ENCODE peak calls at places on chromosomes 16 and 17, in five cellular contexts. F is AG04450, C is left ventricle myocardium inferior, V is SK-N-SH, Z is neural crest cell. P is an unnamed sample.

GRCh38 chr17:29572691-29573557 is 4.4 kb downstream of the TP53I13 start:
- DNase-seq in F (no peak), C (peak; percentile 73), V (peak; percentile 89), Z (peak; percentile 78), P (peak; percentile 85)

GRCh38 chr17:6749519-6749918 is 6.3 kb upstream of the XAF1 start:
- DNase-seq in F (no peak), C (no peak), V (no peak), Z (no peak), P (no peak)

GRCh38 chr16:20175358-20175757 is 101.7 kb upstream of the GPR139 start:
- DNase-seq in F (no peak), C (no peak), V (no peak), Z (no peak), P (no peak)

GRCh38 chr17:21676281-21677111 is 15.8 kb upstream of the KCNJ18 start:
- DNase-seq in F (no peak), C (no peak), V (no peak), Z (no peak), P (no peak)

GRCh38 chr17:8125196-8125946 is 1.5 kb upstream of the HES7 start:
- DNase-seq in F (no peak), C (peak; percentile 74), V (peak; percentile 88), Z (peak; percentile 93), P (peak; percentile 92)

GRCh38 chr16:1046271-1046955 is 26.1 kb upstream of the SSTR5 start:
- DNase-seq in F (no peak), C (no peak), V (no peak), Z (no peak), P (no peak)

GRCh38 chr16:19432429-19432828 is 14.7 kb downstream of the TMC5 start:
- DNase-seq in F (no peak), C (no peak), V (no peak), Z (no peak), P (no peak)

GRCh38 chr16:86372193-86372592 is 138.1 kb upstream of the FOXF1 start:
- DNase-seq in F (no peak), C (no peak), V (no peak), Z (no peak), P (no peak)

GRCh38 chr16:71499775-71500364 is 10.7 kb upstream of the ZNF19 start:
- DNase-seq in F (peak; percentile 33), C (no peak), V (peak; percentile 66), Z (peak; percentile 50), P (peak; percentile 53)

GRCh38 chr17:80861892-80862291 is 129.7 kb upstream of the CHMP6 start:
- DNase-seq in F (no peak), C (no peak), V (peak; percentile 88), Z (peak; percentile 30), P (peak; percentile 36)

GRCh38 chr16:3158014-3158497 is 23.2 kb downstream of the ZNF213 start:
- DNase-seq in F (no peak), C (no peak), V (peak; percentile 73), Z (peak; percentile 32), P (no peak)

GRCh38 chr16:87384162-87384999 is 805 bp upstream of the FBXO31 start:
- DNase-seq in F (no peak), C (peak; percentile 68), V (peak; percentile 82), Z (no peak), P (peak; percentile 75)

GRCh38 chr17:28008526-28008925 is 34.0 kb upstream of the NLK start:
- DNase-seq in F (peak; percentile 24), C (peak; percentile 22), V (no peak), Z (peak; percentile 29), P (peak; percentile 83)

DNA sequence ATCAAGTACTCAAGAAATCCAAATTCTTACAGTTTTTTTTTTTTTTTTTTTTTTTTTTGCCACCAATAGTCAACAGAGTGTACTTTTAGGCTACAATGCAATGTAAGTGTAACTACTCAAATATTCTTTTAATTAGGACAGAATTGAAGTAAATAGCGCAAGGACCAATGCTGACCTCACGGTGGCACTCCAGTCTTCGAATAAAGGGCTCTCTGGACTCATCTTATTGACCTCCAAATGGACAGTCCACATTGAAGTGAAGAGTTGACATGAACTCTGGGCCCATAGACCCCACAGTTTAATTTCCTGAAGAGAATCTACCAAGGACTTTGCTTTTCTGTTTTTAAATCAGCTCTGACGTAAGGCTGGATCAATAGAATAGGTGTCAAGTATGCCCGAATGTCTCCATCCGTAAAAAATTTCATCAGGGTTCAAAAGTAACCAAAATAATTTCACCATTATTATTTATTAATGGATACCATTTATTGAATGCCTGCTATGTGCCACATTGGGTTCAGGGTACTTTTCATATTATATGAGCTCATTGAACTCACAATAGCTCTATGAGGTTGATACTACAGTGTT is 7.3 kb upstream of the DDX52 start:
- DNase-seq in F (no peak), C (no peak), V (peak; percentile 54), Z (peak; percentile 27), P (peak; percentile 43)
- TF ChIP-seq CTCF in F (peak; percentile 52), C (peak; percentile 53), V (peak; percentile 77), Z (peak; percentile 66), P (peak; percentile 61)

GRCh38 chr17:78347453-78347852 is 12.4 kb downstream of the SOCS3 start:
- DNase-seq in F (no peak), C (no peak), V (no peak), Z (no peak), P (no peak)

GRCh38 chr17:78348055-78348745 is 11.7 kb downstream of the SOCS3 start:
- DNase-seq in F (no peak), C (no peak), V (no peak), Z (no peak), P (no peak)

GRCh38 chr17:78349831-78350631 is 9.8 kb downstream of the SOCS3 start:
- DNase-seq in F (no peak), C (no peak), V (no peak), Z (no peak), P (no peak)

GRCh38 chr17:78355045-78355641 is 4.7 kb downstream of the SOCS3 start:
- DNase-seq in F (no peak), C (no peak), V (no peak), Z (no peak), P (no peak)

DNA sequence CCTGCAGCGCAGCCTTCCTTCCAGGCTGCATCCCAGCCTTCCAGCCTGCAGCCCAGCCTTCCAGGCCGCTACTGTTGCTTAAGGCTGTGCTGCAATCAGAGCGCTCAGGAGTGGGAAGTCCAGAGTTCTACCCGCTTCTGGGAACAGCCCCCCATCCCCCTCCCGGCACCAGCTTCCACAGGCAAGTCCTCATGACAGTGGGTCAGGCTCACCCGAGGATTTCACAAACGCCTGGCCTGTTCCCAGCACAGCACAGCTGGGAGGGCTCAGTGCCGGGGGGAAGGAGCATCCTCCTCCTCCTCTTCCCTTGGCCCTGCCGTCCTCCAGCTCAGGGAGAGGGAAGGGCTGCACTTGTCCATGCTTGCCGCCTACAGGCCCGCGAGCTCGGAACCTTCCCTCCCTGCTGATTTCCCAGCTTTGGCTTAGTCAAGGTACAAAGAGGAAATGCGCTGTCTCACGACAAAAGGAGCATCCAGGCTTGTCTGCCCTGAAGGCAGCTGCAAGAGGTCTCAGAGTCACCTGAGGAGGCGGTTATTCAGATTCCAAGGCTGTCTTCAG is 8.3 kb downstream of the SOCS3 start:
- DNase-seq in F (peak; percentile 99), C (peak; percentile 96), V (no peak), Z (no peak), P (peak; percentile 41)
- TF ChIP-seq CTCF in F (peak; percentile 28), C (no peak), V (no peak), Z (no peak), P (no peak)

GRCh38 chr16:16861546-16861945 is 482.6 kb downstream of the NPIPA7 start:
- DNase-seq in F (peak; percentile 0), C (no peak), V (peak; percentile 71), Z (peak; percentile 72), P (peak; percentile 64)
- TF ChIP-seq CTCF in F (peak; percentile 72), C (peak; percentile 81), V (peak; percentile 77), Z (peak; percentile 92), P (peak; percentile 83)

DNA sequence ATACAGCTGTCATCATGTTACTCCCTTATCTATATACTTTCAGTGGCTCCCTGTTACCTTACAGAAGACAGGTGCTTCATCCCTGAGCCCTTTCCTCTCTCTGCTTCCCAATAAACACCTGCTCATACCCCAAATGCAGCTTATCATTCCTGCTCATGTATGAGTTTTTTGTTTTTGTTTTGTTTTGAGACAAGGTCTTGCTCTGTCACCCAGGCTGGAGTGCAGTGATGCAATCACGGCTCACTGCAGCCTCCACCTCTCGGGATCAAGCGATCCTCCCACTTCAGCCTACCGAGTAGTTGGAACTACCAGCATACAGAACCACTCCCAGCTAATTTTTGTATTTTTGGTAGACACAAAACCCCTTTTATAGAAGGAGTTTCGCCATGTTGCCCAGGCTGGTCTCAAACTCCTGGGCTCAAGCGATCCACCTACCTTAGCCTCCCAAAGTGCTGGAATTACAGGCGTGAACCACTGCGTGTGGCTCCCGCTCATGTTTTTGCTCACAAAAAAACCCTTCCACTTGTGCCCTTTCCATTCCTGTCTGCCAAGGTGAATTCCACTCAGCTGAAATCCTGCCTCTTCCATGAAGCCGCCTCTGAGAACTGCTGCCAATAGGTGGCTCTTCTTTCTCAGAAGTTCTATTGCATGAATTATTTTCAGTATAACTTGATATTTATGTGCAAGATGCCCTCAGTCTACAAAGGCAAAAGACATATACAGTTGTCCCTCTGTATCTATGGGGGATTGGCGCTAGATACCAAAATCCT is 7.9 kb upstream of the RNF157 start:
- DNase-seq in F (no peak), C (no peak), V (no peak), Z (no peak), P (no peak)
- TF ChIP-seq CTCF in F (peak; percentile 32), C (peak; percentile 13), V (peak; percentile 44), Z (no peak), P (no peak)

GRCh38 chr17:58595194-58595792 is 80.9 kb upstream of the MTMR4 start:
- DNase-seq in F (no peak), C (no peak), V (no peak), Z (no peak), P (no peak)
- TF ChIP-seq CTCF in F (no peak), C (no peak), V (no peak), Z (no peak), P (no peak)

DNA sequence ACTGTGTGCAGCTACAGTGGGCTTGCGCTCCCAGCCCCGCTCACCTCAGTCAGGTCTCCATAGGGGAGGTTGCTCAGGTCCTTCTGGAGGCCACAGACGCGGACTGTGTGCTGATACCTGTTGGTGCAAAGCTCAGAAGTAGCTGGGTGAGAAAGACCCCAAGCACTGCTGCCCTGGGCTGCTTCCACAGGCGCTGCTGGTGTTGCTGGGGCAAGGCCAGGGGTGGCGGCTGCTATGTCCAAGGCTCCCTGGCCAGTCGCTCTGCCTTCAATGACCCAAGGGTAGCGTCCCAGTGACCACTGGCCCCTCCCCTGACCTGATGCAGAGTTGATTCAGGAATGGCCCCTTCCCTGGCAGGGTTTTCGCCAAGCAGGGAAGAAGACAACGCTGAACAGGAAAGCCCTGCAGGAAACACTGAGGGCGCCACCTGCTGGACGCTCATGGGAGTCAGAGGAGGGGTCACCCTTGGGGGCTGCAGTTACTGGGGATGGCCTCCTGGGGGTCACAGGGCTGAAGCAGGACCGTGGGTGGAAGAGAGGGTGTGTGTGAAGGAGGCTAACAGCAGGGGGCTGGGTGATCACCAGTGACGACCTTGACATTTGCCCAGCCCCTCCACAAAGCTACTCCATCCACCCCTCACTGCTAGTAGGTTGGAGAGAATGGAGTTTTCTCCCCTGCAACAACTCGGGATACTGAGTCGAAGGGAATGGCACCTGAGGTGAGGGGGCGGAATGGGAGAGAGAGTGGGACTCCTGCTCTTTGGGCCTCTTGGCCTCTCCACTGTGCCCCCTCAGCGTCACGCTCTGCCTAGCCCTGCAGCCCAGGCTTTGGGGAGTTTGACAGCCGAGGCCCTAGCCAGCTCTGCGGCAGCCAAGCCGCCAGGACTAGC is 38.3 kb downstream of the ABCC12 start:
- DNase-seq in F (no peak), C (peak; percentile 26), V (peak; percentile 92), Z (peak; percentile 96), P (peak; percentile 91)
- TF ChIP-seq CTCF in F (peak; percentile 71), C (peak; percentile 68), V (peak; percentile 88), Z (peak; percentile 83), P (peak; percentile 97)

P was measured in nephron progenitor cell.